ENCODE peak calls at places on chromosome 16, in four cellular contexts. V is CD8-positive, alpha-beta T cell; T is thoracic aorta; W is bronchial epithelial cell. Q is an unnamed sample.

GRCh38 chr16:27398894-27399853 is 2.8 kb upstream of the IL21R start:
- DNase-seq in V (no peak), T (no peak), W (no peak), Q (no peak)

GRCh38 chr16:29805232-29806095 is 865 bp upstream of the MAZ start:
- DNase-seq in V (peak; percentile 99), T (peak; percentile 91), W (peak; percentile 86), Q (peak; percentile 83)

GRCh38 chr16:84223456-84223855 is 16.4 kb downstream of the KCNG4 start:
- DNase-seq in V (no peak), T (no peak), W (no peak), Q (no peak)

GRCh38 chr16:30417447-30418349 is 10.3 kb downstream of the ZNF771 start:
- DNase-seq in V (peak; percentile 92), T (peak; percentile 15), W (peak; percentile 86), Q (peak; percentile 33)

GRCh38 chr16:61580579-61580978 is 455.7 kb downstream of the CDH8 start:
- DNase-seq in V (peak; percentile 18), T (no peak), W (no peak), Q (no peak)

GRCh38 chr16:12089492-12090161 is 113.1 kb downstream of the SNX29 start:
- DNase-seq in V (peak; percentile 35), T (peak; percentile 40), W (peak; percentile 61), Q (no peak)

GRCh38 chr16:89033796-89034572 is 57.0 kb upstream of the CBFA2T3 start:
- DNase-seq in V (peak; percentile 9), T (no peak), W (no peak), Q (no peak)

GRCh38 chr16:53291757-53292392 is 142.4 kb upstream of the RBL2 start:
- DNase-seq in V (no peak), T (no peak), W (no peak), Q (no peak)

GRCh38 chr16:25279491-25279890 is 21.8 kb upstream of the ZKSCAN2 start:
- DNase-seq in V (no peak), T (no peak), W (peak; percentile 80), Q (no peak)

GRCh38 chr16:84459941-84460405 is 44.5 kb downstream of the MEAK7 start:
- DNase-seq in V (no peak), T (no peak), W (no peak), Q (no peak)

DNA sequence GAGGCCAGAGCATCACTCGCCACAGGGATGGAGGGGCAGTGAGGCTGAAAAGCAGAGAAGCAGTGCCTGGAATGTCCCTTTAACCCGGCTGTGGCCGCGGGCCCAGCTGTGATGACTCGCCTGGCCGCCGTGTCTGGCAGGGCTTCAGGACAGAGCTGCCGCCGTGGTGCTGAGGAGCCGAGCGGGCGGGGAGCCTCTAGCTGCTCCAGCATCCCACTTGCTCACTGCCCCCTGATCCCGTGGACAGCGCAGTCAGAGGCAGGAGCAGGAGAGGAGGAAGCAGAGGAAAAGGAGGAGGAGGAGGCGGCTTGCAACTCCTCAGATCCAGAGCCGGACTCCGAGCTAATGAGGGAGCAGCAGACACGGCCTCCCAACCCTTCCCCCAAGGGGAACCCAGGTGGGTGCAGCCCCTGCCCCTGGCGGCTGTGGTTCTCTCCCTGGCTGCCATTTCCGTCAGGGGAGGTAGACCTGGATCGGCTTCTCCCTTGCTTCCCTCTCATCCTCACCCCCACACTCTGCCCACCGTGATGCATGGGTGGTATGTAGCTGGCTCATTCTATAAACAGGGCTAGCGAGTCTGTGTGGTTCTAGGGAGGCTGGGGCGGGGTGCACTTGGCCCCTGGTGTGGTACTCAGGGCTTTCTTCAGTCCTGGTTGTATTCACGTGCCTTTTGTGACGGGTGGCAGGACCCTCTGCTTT is 165.7 kb downstream of the CMIP start:
- DNase-seq in V (no peak), T (peak; percentile 43), W (no peak), Q (no peak)
- H3K4me3 ChIP-seq in V (no peak overlapping the region), T (peak overlapping the region; percentile 24), W (no peak overlapping the region), Q (no peak overlapping the region)

GRCh38 chr16:813204-813915 is 12.8 kb upstream of the GNG13 start:
- DNase-seq in V (no peak), T (no peak), W (no peak), Q (no peak)

GRCh38 chr16:814974-815373 is 14.4 kb upstream of the GNG13 start:
- DNase-seq in V (no peak), T (no peak), W (no peak), Q (peak; percentile 29)

GRCh38 chr16:817001-817906 is 16.7 kb upstream of the GNG13 start:
- DNase-seq in V (peak; percentile 12), T (no peak), W (no peak), Q (no peak)

GRCh38 chr16:815861-816260 is 15.3 kb upstream of the GNG13 start:
- DNase-seq in V (no peak), T (no peak), W (no peak), Q (no peak)

DNA sequence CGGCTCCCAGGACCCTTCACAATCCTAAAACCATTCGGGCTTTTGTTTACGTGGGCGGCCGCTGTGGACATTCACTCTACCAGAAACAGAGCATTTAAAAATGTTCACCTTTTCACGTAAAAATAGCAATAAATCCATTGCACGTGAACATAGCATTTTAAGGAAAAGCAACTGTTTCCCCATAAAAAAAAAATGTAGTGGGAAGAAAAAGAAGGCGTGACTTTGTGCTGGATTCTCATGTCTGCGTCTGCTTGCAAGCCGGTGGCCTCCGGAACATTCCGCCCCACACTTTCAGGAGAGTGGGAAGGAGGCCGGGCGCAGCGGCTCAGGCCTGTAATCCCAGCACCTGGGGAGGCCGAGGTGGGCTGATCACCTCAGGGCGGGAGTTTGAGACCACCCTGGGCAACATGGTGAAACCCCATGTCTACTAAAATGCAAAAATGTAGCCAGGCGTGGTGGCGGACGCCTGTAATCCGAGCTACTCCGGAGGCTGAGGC is 13.4 kb upstream of the GNG13 start:
- DNase-seq in V (no peak), T (no peak), W (no peak), Q (no peak)
- TF ChIP-seq CTCF in V (peak; percentile 16), T (no peak), W (no peak), Q (no peak)

DNA sequence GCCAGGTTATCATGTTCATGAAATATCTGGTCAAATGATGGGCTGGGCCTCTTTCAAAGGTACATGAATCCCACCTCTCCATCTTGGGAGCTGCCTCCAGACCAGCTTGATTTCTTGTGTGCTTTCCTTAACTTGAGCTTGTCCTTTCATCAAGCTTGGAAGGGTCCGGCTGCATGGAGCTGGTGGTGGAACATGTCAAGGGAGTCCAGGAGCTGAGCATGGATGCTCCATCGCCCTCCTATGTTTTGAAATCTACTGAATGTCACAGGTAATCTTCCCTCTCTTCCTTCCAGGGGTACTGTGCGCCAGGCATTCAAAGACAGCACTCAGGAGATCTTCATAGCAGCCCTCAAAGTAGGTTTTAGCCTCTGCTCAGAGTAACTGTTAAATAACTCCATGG is 105.8 kb downstream of the N4BP1 start:
- DNase-seq in V (no peak), T (no peak), W (no peak), Q (no peak)
- H3K4me3 ChIP-seq in V (no peak overlapping the region), T (no peak overlapping the region), W (no peak overlapping the region), Q (no peak overlapping the region)

GRCh38 chr16:66444049-66444481 is 17.0 kb downstream of the BEAN1 start:
- DNase-seq in V (no peak), T (no peak), W (no peak), Q (no peak)
- TF ChIP-seq CTCF in V (no peak), T (no peak), W (no peak), Q (no peak)

GRCh38 chr16:87484487-87485331 is 8.1 kb downstream of the ZCCHC14 start:
- DNase-seq in V (no peak), T (no peak), W (peak; percentile 64), Q (no peak)

GRCh38 chr16:87486282-87486681 is 6.5 kb downstream of the ZCCHC14 start:
- DNase-seq in V (no peak), T (no peak), W (no peak), Q (no peak)

GRCh38 chr16:87490091-87490798 is 2.6 kb downstream of the ZCCHC14 start:
- DNase-seq in V (peak; percentile 34), T (no peak), W (no peak), Q (no peak)

GRCh38 chr16:87489434-87490045 is 3.3 kb downstream of the ZCCHC14 start:
- DNase-seq in V (no peak), T (no peak), W (no peak), Q (no peak)

GRCh38 chr16:87487361-87487924 is 5.4 kb downstream of the ZCCHC14 start:
- DNase-seq in V (no peak), T (no peak), W (peak; percentile 71), Q (no peak)
- H3K4me3 ChIP-seq in V (no peak overlapping the region), T (peak overlapping the region; percentile 80), W (peak overlapping the region; percentile 44), Q (no peak overlapping the region)

GRCh38 chr16:57994778-57995177 is 5.7 kb downstream of the ZNF319 start:
- DNase-seq in V (peak; percentile 60), T (no peak), W (peak; percentile 40), Q (no peak)
- TF ChIP-seq CTCF in V (no peak), T (no peak), W (peak; percentile 65), Q (peak; percentile 45)

GRCh38 chr16:2013527-2013926 is 3.9 kb upstream of the ZNF598 start:
- DNase-seq in V (no peak), T (no peak), W (no peak), Q (no peak)

GRCh38 chr16:2016407-2016922 is 3.1 kb upstream of the NPW start:
- DNase-seq in V (peak; percentile 18), T (no peak), W (no peak), Q (no peak)

GRCh38 chr16:2015947-2016208 is 3.7 kb upstream of the NPW start:
- DNase-seq in V (no peak), T (no peak), W (no peak), Q (no peak)

GRCh38 chr16:2019500-2019899 is at the start of gene NPW:
- DNase-seq in V (no peak), T (no peak), W (no peak), Q (no peak)

GRCh38 chr16:2015117-2015946 is 4.3 kb upstream of the NPW start:
- DNase-seq in V (peak; percentile 13), T (no peak), W (peak; percentile 93), Q (no peak)
- H3K4me3 ChIP-seq in V (no peak overlapping the region), T (no peak overlapping the region), W (no peak overlapping the region), Q (no peak overlapping the region)